ENCODE peak calls at places on chromosomes 12 and 14, in six cellular contexts. One of them, this sample, is unnamed.

GRCh38 chr12:128408669-128409068 is 141.7 kb downstream of the TMEM132C start:
- DNase-seq in GM12878: no peak
- DNase-seq in K562: no peak
- DNase-seq in H1: no peak
- DNase-seq in SK-N-SH: no peak
- DNase-seq in HepG2: no peak
- DNase-seq in this sample: no peak

GRCh38 chr14:67996235-67996634 is 176.7 kb downstream of the RAD51B start:
- DNase-seq in GM12878: no peak
- DNase-seq in HepG2: no peak
- DNase-seq in H1: no peak
- DNase-seq in SK-N-SH: no peak
- DNase-seq in K562: no peak
- DNase-seq in this sample: no peak

GRCh38 chr12:58818546-58818945 is 101.8 kb downstream of the LRIG3 start:
- DNase-seq in SK-N-SH: no peak
- DNase-seq in HepG2: no peak
- DNase-seq in H1: no peak
- DNase-seq in GM12878: no peak
- DNase-seq in K562: no peak
- DNase-seq in this sample: no peak

GRCh38 chr12:114439833-114440449 is 34.0 kb upstream of the TBX5 start:
- DNase-seq in H1: peak
- DNase-seq in SK-N-SH: no peak
- DNase-seq in HepG2: no peak
- DNase-seq in K562: no peak
- DNase-seq in GM12878: no peak
- DNase-seq in this sample: no peak

GRCh38 chr12:114655934-114656697 is 27.9 kb downstream of the TBX3 start:
- DNase-seq in HepG2: peak
- DNase-seq in H1: no peak
- DNase-seq in SK-N-SH: no peak
- DNase-seq in K562: no peak
- DNase-seq in GM12878: no peak
- DNase-seq in this sample: no peak

GRCh38 chr12:124777399-124778372 is 86.0 kb downstream of the SCARB1 start:
- DNase-seq in H1: no peak
- DNase-seq in HepG2: peak
- DNase-seq in K562: no peak
- DNase-seq in GM12878: no peak
- DNase-seq in SK-N-SH: no peak
- DNase-seq in this sample: no peak

GRCh38 chr14:53896773-53897172 is 59.9 kb downstream of the BMP4 start:
- DNase-seq in HepG2: no peak
- DNase-seq in K562: no peak
- DNase-seq in GM12878: no peak
- DNase-seq in SK-N-SH: no peak
- DNase-seq in H1: no peak
- DNase-seq in this sample: no peak

GRCh38 chr14:35122696-35123387 is 490 bp downstream of the PRORP start:
- DNase-seq in GM12878: no peak
- DNase-seq in HepG2: peak
- DNase-seq in SK-N-SH: peak
- DNase-seq in K562: no peak
- DNase-seq in H1: no peak
- DNase-seq in this sample: peak

GRCh38 chr12:118680361-118680963 is 300.9 kb upstream of the SRRM4 start:
- DNase-seq in GM12878: no peak
- DNase-seq in HepG2: no peak
- DNase-seq in H1: peak
- DNase-seq in K562: no peak
- DNase-seq in SK-N-SH: no peak
- DNase-seq in this sample: no peak

GRCh38 chr14:32382704-32383103 is 53.6 kb downstream of the AKAP6 start:
- DNase-seq in SK-N-SH: peak
- DNase-seq in H1: no peak
- DNase-seq in HepG2: no peak
- DNase-seq in GM12878: no peak
- DNase-seq in K562: no peak
- DNase-seq in this sample: no peak

GRCh38 chr12:18432211-18432610 is 170.9 kb downstream of the PIK3C2G start:
- DNase-seq in HepG2: no peak
- DNase-seq in SK-N-SH: no peak
- DNase-seq in GM12878: no peak
- DNase-seq in K562: no peak
- DNase-seq in H1: no peak
- DNase-seq in this sample: no peak

GRCh38 chr12:97642906-97643305 is 180.3 kb downstream of the RMST start:
- DNase-seq in H1: no peak
- DNase-seq in GM12878: no peak
- DNase-seq in SK-N-SH: no peak
- DNase-seq in K562: no peak
- DNase-seq in HepG2: no peak
- DNase-seq in this sample: no peak

GRCh38 chr12:69065804-69066203 is 132.8 kb upstream of the CPM start:
- DNase-seq in GM12878: no peak
- DNase-seq in K562: no peak
- DNase-seq in H1: no peak
- DNase-seq in SK-N-SH: no peak
- DNase-seq in HepG2: no peak
- DNase-seq in this sample: no peak

GRCh38 chr12:68532204-68532886 is 78.4 kb upstream of the RAP1B start:
- DNase-seq in HepG2: no peak
- DNase-seq in H1: no peak
- DNase-seq in K562: no peak
- DNase-seq in GM12878: no peak
- DNase-seq in SK-N-SH: no peak
- DNase-seq in this sample: peak

GRCh38 chr12:112450725-112451124 is 32.0 kb downstream of the PTPN11 start:
- DNase-seq in H1: no peak
- DNase-seq in HepG2: no peak
- DNase-seq in GM12878: no peak
- DNase-seq in SK-N-SH: peak
- DNase-seq in K562: no peak
- DNase-seq in this sample: no peak

GRCh38 chr14:30610719-30611388 is 11.3 kb upstream of the SCFD1 start:
- DNase-seq in H1: no peak
- DNase-seq in HepG2: peak
- DNase-seq in SK-N-SH: peak
- DNase-seq in GM12878: no peak
- DNase-seq in K562: peak
- DNase-seq in this sample: peak

GRCh38 chr12:85448548-85449139 is 168.6 kb downstream of the ALX1 start:
- DNase-seq in SK-N-SH: peak
- DNase-seq in K562: no peak
- DNase-seq in HepG2: no peak
- DNase-seq in H1: no peak
- DNase-seq in GM12878: no peak
- DNase-seq in this sample: no peak

GRCh38 chr14:89277229-89277628 is 139.8 kb downstream of the FOXN3 start:
- DNase-seq in GM12878: no peak
- DNase-seq in SK-N-SH: no peak
- DNase-seq in K562: no peak
- DNase-seq in H1: no peak
- DNase-seq in HepG2: no peak
- DNase-seq in this sample: no peak

GRCh38 chr12:52523825-52524224 is 3.6 kb upstream of the KRT5 start:
- DNase-seq in SK-N-SH: no peak
- DNase-seq in GM12878: no peak
- DNase-seq in HepG2: no peak
- DNase-seq in H1: peak
- DNase-seq in K562: no peak
- DNase-seq in this sample: no peak

GRCh38 chr12:52526511-52526951 is 6.3 kb upstream of the KRT5 start:
- DNase-seq in GM12878: no peak
- DNase-seq in SK-N-SH: no peak
- DNase-seq in H1: peak
- DNase-seq in HepG2: no peak
- DNase-seq in K562: no peak
- DNase-seq in this sample: no peak

GRCh38 chr12:52524241-52524897 is 4.2 kb upstream of the KRT5 start:
- DNase-seq in H1: peak
- DNase-seq in GM12878: no peak
- DNase-seq in HepG2: no peak
- DNase-seq in SK-N-SH: no peak
- DNase-seq in K562: no peak
- DNase-seq in this sample: no peak

GRCh38 chr12:52525661-52526499 is 5.7 kb upstream of the KRT5 start:
- DNase-seq in H1: peak
- DNase-seq in HepG2: no peak
- DNase-seq in GM12878: no peak
- DNase-seq in SK-N-SH: no peak
- DNase-seq in K562: no peak
- DNase-seq in this sample: no peak

DNA sequence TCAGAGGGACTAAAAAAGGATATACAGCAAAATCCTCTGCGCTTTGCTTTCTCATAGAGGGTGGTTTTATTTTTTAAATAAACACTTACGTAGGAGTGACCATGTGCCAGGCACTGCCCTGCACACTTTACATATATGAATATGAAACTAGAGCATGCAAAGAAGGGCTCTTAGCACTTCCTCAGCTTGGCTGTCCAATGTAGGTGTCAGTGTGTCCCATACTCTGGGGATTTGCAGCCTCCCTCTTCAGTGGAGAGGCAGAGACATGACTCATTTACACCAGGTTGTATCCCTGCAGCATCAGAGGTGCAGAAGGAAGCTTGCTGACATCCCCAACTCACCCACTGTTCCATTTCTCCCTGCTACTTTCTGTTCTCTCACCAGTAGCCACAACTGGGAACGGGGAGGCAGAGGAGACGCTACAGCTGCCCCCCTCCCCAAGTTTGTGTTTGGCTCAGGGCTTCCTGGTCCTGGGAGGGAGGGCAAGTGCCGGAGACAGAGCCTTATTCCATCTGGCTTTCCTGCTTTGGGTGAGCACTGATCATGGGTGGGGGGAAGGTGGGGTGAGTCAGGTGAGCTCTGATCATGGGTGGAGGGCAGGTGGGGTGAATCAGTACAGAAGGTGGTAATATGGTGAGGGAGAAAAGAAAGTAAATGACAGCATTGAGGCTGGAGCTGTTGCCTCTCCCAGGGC is 4.9 kb upstream of the KRT5 start:
- DNase-seq in SK-N-SH: no peak
- DNase-seq in H1: peak
- DNase-seq in HepG2: no peak
- DNase-seq in K562: no peak
- DNase-seq in GM12878: no peak
- DNase-seq in this sample: no peak
- TF ChIP-seq GABPA in SK-N-SH: no peak
- TF ChIP-seq GABPA in H1: no peak
- TF ChIP-seq GABPA in HepG2: no peak
- TF ChIP-seq GABPA in K562: no peak
- TF ChIP-seq GABPA in GM12878: no peak
- TF ChIP-seq GABPA in this sample: no peak

GRCh38 chr12:30822385-30823139 is 67.8 kb upstream of the CAPRIN2 start:
- DNase-seq in H1: peak
- DNase-seq in HepG2: no peak
- DNase-seq in SK-N-SH: peak
- DNase-seq in K562: no peak
- DNase-seq in GM12878: no peak
- DNase-seq in this sample: peak

GRCh38 chr12:30824311-30824710 is 69.6 kb upstream of the CAPRIN2 start:
- DNase-seq in SK-N-SH: no peak
- DNase-seq in H1: no peak
- DNase-seq in K562: no peak
- DNase-seq in HepG2: no peak
- DNase-seq in GM12878: no peak
- DNase-seq in this sample: no peak

GRCh38 chr12:30825341-30825740 is 70.6 kb upstream of the CAPRIN2 start:
- DNase-seq in H1: peak
- DNase-seq in K562: no peak
- DNase-seq in GM12878: no peak
- DNase-seq in SK-N-SH: no peak
- DNase-seq in HepG2: no peak
- DNase-seq in this sample: no peak

GRCh38 chr12:30823764-30824163 is 69.0 kb upstream of the CAPRIN2 start:
- DNase-seq in SK-N-SH: no peak
- DNase-seq in H1: no peak
- DNase-seq in HepG2: no peak
- DNase-seq in K562: no peak
- DNase-seq in GM12878: no peak
- DNase-seq in this sample: no peak

GRCh38 chr12:30823140-30823669 is 68.5 kb upstream of the CAPRIN2 start:
- DNase-seq in HepG2: no peak
- DNase-seq in SK-N-SH: no peak
- DNase-seq in K562: no peak
- DNase-seq in GM12878: no peak
- DNase-seq in H1: no peak
- DNase-seq in this sample: peak
- TF ChIP-seq GABPA in HepG2: no peak
- TF ChIP-seq GABPA in SK-N-SH: no peak
- TF ChIP-seq GABPA in K562: no peak
- TF ChIP-seq GABPA in GM12878: no peak
- TF ChIP-seq GABPA in H1: no peak
- TF ChIP-seq GABPA in this sample: no peak

GRCh38 chr12:48817957-48818830 is at the start of gene CACNB3:
- DNase-seq in GM12878: no peak
- DNase-seq in H1: peak
- DNase-seq in HepG2: no peak
- DNase-seq in SK-N-SH: peak
- DNase-seq in K562: peak
- DNase-seq in this sample: no peak

GRCh38 chr12:48818831-48819590 is 715 bp downstream of the CACNB3 start:
- DNase-seq in K562: no peak
- DNase-seq in SK-N-SH: no peak
- DNase-seq in H1: peak
- DNase-seq in GM12878: no peak
- DNase-seq in HepG2: no peak
- DNase-seq in this sample: no peak

GRCh38 chr12:48819986-48820385 is 1.7 kb downstream of the CACNB3 start:
- DNase-seq in SK-N-SH: no peak
- DNase-seq in H1: no peak
- DNase-seq in HepG2: no peak
- DNase-seq in GM12878: no peak
- DNase-seq in K562: no peak
- DNase-seq in this sample: no peak

GRCh38 chr12:48822139-48822538 is 3.8 kb downstream of the CACNB3 start:
- DNase-seq in SK-N-SH: no peak
- DNase-seq in H1: no peak
- DNase-seq in GM12878: no peak
- DNase-seq in K562: no peak
- DNase-seq in HepG2: no peak
- DNase-seq in this sample: no peak

DNA sequence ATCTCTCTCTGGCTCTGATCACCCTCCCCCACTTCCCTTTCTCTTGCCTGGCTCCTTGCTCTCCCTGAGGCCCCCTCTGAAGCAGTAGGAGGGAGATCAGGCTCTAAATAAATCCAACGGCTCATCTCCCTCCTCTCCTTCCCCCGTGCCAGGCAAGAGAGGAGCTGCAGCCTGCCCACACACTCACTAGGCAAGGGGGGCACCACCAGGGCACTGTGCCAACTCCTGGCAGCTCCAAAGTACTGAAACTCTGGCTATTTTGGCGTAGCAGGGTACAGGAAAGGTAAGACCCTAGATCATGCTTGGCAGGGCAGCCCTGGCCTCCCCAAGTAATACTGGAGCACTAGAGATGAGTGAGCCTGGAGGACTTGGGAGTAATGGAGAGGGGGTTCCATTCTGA is 2.1 kb downstream of the CACNB3 start:
- DNase-seq in HepG2: no peak
- DNase-seq in SK-N-SH: no peak
- DNase-seq in H1: no peak
- DNase-seq in K562: no peak
- DNase-seq in GM12878: no peak
- DNase-seq in this sample: no peak
- TF ChIP-seq GABPA in HepG2: no peak
- TF ChIP-seq GABPA in SK-N-SH: no peak
- TF ChIP-seq GABPA in H1: no peak
- TF ChIP-seq GABPA in K562: no peak
- TF ChIP-seq GABPA in GM12878: no peak
- TF ChIP-seq GABPA in this sample: no peak

GRCh38 chr12:61385771-61386170 is 874.4 kb upstream of the USP15 start:
- DNase-seq in SK-N-SH: no peak
- DNase-seq in HepG2: no peak
- DNase-seq in H1: no peak
- DNase-seq in K562: no peak
- DNase-seq in GM12878: no peak
- DNase-seq in this sample: no peak
- TF ChIP-seq GABPA in SK-N-SH: no peak
- TF ChIP-seq GABPA in HepG2: no peak
- TF ChIP-seq GABPA in H1: no peak
- TF ChIP-seq GABPA in K562: no peak
- TF ChIP-seq GABPA in GM12878: no peak
- TF ChIP-seq GABPA in this sample: no peak

This sample was measured in HL-60.